ENCODE peak calls at places on chromosomes 6 and 20, in seven cellular contexts. K is fibroblast of lung; T is psoas muscle; F is RWPE1; Q is endothelial cell of umbilical vein; R is mammary epithelial cell; Y is CD4-positive, alpha-beta memory T cell. S is an unnamed sample.
A peak's percentile ranks its signal among the peaks of the same experiment; 100 is the strongest.

GRCh38 chr6:124882580-124883393 is 79.5 kb upstream of the RNF217 start:
- DNase-seq in K (peak; percentile 37), T (no peak), F (no peak), Q (peak; percentile 73), R (peak; percentile 26), Y (no peak), S (peak; percentile 66)

GRCh38 chr6:26003102-26003694 is 40.6 kb downstream of the TRIM38 start:
- DNase-seq in K (peak; percentile 41), T (peak; percentile 39), F (peak; percentile 62), Q (peak; percentile 74), R (peak; percentile 33), Y (peak; percentile 37), S (peak; percentile 68)

GRCh38 chr6:110693994-110694393 is 121.3 kb downstream of the CDK19 start:
- DNase-seq in K (no peak), T (no peak), F (no peak), Q (no peak), R (no peak), Y (no peak), S (no peak)

GRCh38 chr6:109230444-109230843 is 135.1 kb downstream of the CEP57L1 start:
- DNase-seq in K (no peak), T (no peak), F (no peak), Q (no peak), R (no peak), Y (no peak), S (no peak)

GRCh38 chr20:3330046-3330741 is 77.3 kb downstream of the DNAAF9 start:
- DNase-seq in K (no peak), T (no peak), F (no peak), Q (no peak), R (no peak), Y (peak; percentile 19), S (peak; percentile 19)

GRCh38 chr6:79928478-79928998 is 18.8 kb downstream of the ELOVL4 start:
- DNase-seq in K (no peak), T (no peak), F (no peak), Q (no peak), R (no peak), Y (no peak), S (no peak)

GRCh38 chr6:75747371-75747984 is 1.6 kb upstream of the MYO6 start:
- DNase-seq in K (no peak), T (no peak), F (no peak), Q (no peak), R (no peak), Y (no peak), S (peak; percentile 74)

GRCh38 chr6:40083141-40083920 is 149.1 kb upstream of the MOCS1 start:
- DNase-seq in K (no peak), T (no peak), F (no peak), Q (no peak), R (no peak), Y (no peak), S (no peak)

GRCh38 chr6:155106456-155107107 is 111.5 kb downstream of the TIAM2 start:
- DNase-seq in K (peak; percentile 68), T (no peak), F (no peak), Q (no peak), R (no peak), Y (no peak), S (no peak)

GRCh38 chr6:21595265-21595950 is 1.9 kb downstream of the SOX4 start:
- DNase-seq in K (no peak), T (peak; percentile 27), F (peak; percentile 33), Q (no peak), R (peak; percentile 46), Y (peak; percentile 27), S (peak; percentile 41)

GRCh38 chr6:21596379-21597242 is 3.1 kb downstream of the SOX4 start:
- DNase-seq in K (peak; percentile 69), T (peak; percentile 46), F (peak; percentile 50), Q (peak; percentile 71), R (peak; percentile 59), Y (peak; percentile 16), S (peak; percentile 66)

GRCh38 chr6:21597243-21597682 is 3.7 kb downstream of the SOX4 start:
- DNase-seq in K (no peak), T (no peak), F (no peak), Q (no peak), R (peak; percentile 48), Y (no peak), S (no peak)

GRCh38 chr6:21594427-21595264 is 1.1 kb downstream of the SOX4 start:
- DNase-seq in K (peak; percentile 67), T (peak; percentile 56), F (peak; percentile 40), Q (peak; percentile 39), R (peak; percentile 60), Y (peak; percentile 23), S (peak; percentile 34)

GRCh38 chr6:21595951-21596378 is 2.4 kb downstream of the SOX4 start:
- DNase-seq in K (no peak), T (peak; percentile 28), F (peak; percentile 17), Q (no peak), R (no peak), Y (peak; percentile 7), S (no peak)
- H3K27ac ChIP-seq in K (peak overlapping the region; percentile 87), T (peak overlapping the region; percentile 84), F (peak overlapping the region; percentile 96), Q (peak overlapping the region; percentile 94), R (peak overlapping the region; percentile 64), Y (no peak overlapping the region), S (peak overlapping the region; percentile 54)

GRCh38 chr20:36777152-36777551 is 3.6 kb upstream of the DSN1 start:
- DNase-seq in K (no peak), T (no peak), F (no peak), Q (no peak), R (no peak), Y (no peak), S (no peak)
- H3K27ac ChIP-seq in K (no peak overlapping the region), T (no peak overlapping the region), F (peak overlapping the region; percentile 28), Q (no peak overlapping the region), R (no peak overlapping the region), Y (no peak overlapping the region), S (no peak overlapping the region)

DNA sequence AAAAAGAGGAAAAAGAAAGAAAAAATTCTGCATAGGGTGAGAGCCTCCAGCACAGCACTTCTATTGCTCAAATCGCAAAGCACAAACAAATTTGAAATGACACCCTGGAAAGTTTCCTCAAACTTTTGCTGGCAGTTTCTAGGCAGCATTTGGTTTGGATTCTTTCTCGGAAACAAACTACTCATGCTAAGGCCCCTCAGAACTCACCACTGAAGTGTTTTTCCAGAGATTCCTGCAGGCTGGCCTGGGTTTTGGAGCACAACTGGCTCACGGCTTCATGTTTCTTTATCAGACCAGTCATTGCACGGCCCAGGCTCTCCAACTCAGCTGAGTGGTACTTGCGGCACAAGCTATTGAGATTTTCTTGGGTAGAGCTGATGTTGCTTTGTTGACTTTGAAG is 237.8 kb downstream of the SYNE1 start:
- DNase-seq in K (peak; percentile 25), T (no peak), F (no peak), Q (no peak), R (no peak), Y (no peak), S (no peak)
- H3K27ac ChIP-seq in K (no peak overlapping the region), T (peak overlapping the region; percentile 6), F (no peak overlapping the region), Q (no peak overlapping the region), R (no peak overlapping the region), Y (no peak overlapping the region), S (no peak overlapping the region)

GRCh38 chr20:19827818-19828217 is 69.8 kb downstream of the RIN2 start:
- DNase-seq in K (no peak), T (no peak), F (no peak), Q (no peak), R (no peak), Y (no peak), S (no peak)
- H3K27ac ChIP-seq in K (no peak overlapping the region), T (no peak overlapping the region), F (no peak overlapping the region), Q (peak overlapping the region; percentile 57), R (no peak overlapping the region), Y (no peak overlapping the region), S (peak overlapping the region; percentile 95)

GRCh38 chr20:41035207-41035606 is 6.6 kb downstream of the TOP1 start:
- DNase-seq in K (no peak), T (no peak), F (no peak), Q (no peak), R (no peak), Y (no peak), S (no peak)
- H3K27ac ChIP-seq in K (no peak overlapping the region), T (no peak overlapping the region), F (no peak overlapping the region), Q (no peak overlapping the region), R (no peak overlapping the region), Y (no peak overlapping the region), S (no peak overlapping the region)

GRCh38 chr6:131331873-131332759 is 196.8 kb downstream of the AKAP7 start:
- DNase-seq in K (no peak), T (no peak), F (no peak), Q (no peak), R (no peak), Y (no peak), S (no peak)

GRCh38 chr6:131331146-131331545 is 195.9 kb downstream of the AKAP7 start:
- DNase-seq in K (peak; percentile 25), T (no peak), F (no peak), Q (no peak), R (no peak), Y (no peak), S (no peak)
- H3K27ac ChIP-seq in K (no peak overlapping the region), T (no peak overlapping the region), F (no peak overlapping the region), Q (no peak overlapping the region), R (no peak overlapping the region), Y (no peak overlapping the region), S (no peak overlapping the region)